ENCODE peak calls at places on chromosomes 16 and 17, in five cellular contexts. T, P, V, X and F are unnamed samples.

GRCh38 chr17:80650751-80651173 is 106.1 kb downstream of the RPTOR start:
- DNase-seq in T (no peak), P (no peak), V (no peak), X (no peak), F (no peak)

GRCh38 chr17:31404028-31404949 is 12.8 kb downstream of the RAB11FIP4 start:
- DNase-seq in T (no peak), P (no peak), V (no peak), X (no peak), F (peak; percentile 15)

GRCh38 chr17:3859895-3860294 is 13.8 kb upstream of the NCBP3 start:
- DNase-seq in T (no peak), P (no peak), V (no peak), X (no peak), F (no peak)

GRCh38 chr17:27945333-27945616 is 52.1 kb upstream of the LYRM9 start:
- DNase-seq in T (no peak), P (no peak), V (no peak), X (no peak), F (no peak)

GRCh38 chr16:31298958-31299357 is 39.2 kb downstream of the ITGAM start:
- DNase-seq in T (no peak), P (no peak), V (no peak), X (no peak), F (no peak)

GRCh38 chr16:48099455-48099854 is 56.3 kb downstream of the ABCC12 start:
- DNase-seq in T (no peak), P (peak; percentile 45), V (no peak), X (no peak), F (no peak)

GRCh38 chr16:68255712-68256111 is 8.6 kb upstream of the SLC7A6 start:
- DNase-seq in T (no peak), P (no peak), V (no peak), X (no peak), F (no peak)

GRCh38 chr16:72928089-72928981 is 119.6 kb downstream of the ZFHX3 start:
- DNase-seq in T (no peak), P (no peak), V (no peak), X (no peak), F (no peak)

GRCh38 chr16:28168991-28169554 is 42.7 kb downstream of the XPO6 start:
- DNase-seq in T (no peak), P (no peak), V (no peak), X (no peak), F (no peak)

GRCh38 chr17:78237403-78238012 is 6.1 kb downstream of the TMEM235 start:
- DNase-seq in T (no peak), P (no peak), V (no peak), X (no peak), F (no peak)

GRCh38 chr17:74156878-74157277 is 46.6 kb upstream of the RPL38 start:
- DNase-seq in T (no peak), P (no peak), V (no peak), X (no peak), F (no peak)

GRCh38 chr16:62715701-62716100 is 679.5 kb upstream of the CDH8 start:
- DNase-seq in T (no peak), P (no peak), V (no peak), X (no peak), F (no peak)
- TF ChIP-seq CTCF in T (no peak), P (no peak), V (no peak), X (no peak), F (no peak)

GRCh38 chr17:50501054-50501453 is 7.2 kb upstream of the MYCBPAP start:
- DNase-seq in T (no peak), P (peak; percentile 58), V (no peak), X (no peak), F (no peak)
- TF ChIP-seq CTCF in T (peak; percentile 34), P (peak; percentile 50), V (peak; percentile 64), X (peak; percentile 10), F (no peak)

DNA sequence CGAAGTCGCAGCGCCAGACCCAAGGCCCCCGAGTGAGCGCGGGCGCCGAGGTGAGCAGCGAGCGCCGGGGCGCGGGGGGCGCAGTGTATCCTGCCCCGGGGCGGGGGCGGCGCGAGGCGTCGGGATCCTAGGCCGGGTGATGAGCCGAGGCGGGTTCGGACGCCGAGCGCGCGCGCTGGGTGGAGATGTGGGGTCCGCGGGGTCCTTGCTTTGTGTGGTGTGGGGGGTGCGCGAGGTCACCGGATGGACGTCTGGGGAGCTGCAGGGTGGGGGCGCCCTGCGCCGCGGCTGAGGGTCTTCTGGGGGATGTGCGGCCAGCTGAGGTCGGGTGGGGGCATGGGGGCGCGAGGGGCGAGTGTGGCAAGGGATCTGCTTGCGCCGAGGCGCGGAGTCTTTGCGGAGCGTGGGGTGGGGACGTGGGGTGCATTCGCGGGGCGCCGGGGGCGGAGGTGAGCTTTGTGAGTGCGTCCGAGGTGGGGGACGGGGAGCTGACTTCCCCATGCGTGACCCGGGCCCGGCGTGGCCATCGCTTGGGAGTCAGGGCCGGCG is 560 bp downstream of the RAI1 start:
- DNase-seq in T (peak; percentile 66), P (no peak), V (no peak), X (peak; percentile 55), F (no peak)
- TF ChIP-seq CTCF in T (peak; percentile 43), P (no peak), V (no peak), X (no peak), F (peak; percentile 37)

GRCh38 chr16:77784441-77785356 is 3.7 kb upstream of the VAT1L start:
- DNase-seq in T (no peak), P (peak; percentile 17), V (no peak), X (no peak), F (no peak)
- TF ChIP-seq CTCF in T (peak; percentile 10), P (peak; percentile 28), V (no peak), X (no peak), F (peak; percentile 10)

DNA sequence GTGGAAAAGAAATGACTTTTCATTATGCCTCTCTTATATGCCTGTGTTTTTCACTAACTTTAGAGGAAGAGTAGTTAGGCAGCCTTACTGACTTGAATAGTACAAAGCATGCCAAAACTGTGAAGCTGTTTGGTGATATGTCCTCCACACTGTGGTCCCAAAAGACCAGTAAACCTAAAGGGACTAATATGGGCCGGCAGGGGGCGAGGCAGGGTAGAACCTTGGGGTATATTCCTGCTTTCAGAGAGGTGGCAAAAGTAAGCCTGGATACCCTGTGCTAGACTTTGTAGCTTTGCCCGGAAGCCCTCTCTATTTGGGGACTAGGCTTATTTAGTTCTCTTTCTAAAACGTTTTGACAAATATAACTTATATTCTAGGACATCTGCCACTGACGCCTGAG is 36.5 kb upstream of the VWA3A start:
- DNase-seq in T (no peak), P (no peak), V (no peak), X (no peak), F (no peak)
- TF ChIP-seq CTCF in T (no peak), P (peak; percentile 14), V (no peak), X (no peak), F (no peak)

GRCh38 chr17:2028234-2028614 is 1.7 kb upstream of the DPH1 start:
- DNase-seq in T (no peak), P (no peak), V (no peak), X (no peak), F (no peak)

GRCh38 chr17:2029911-2030778 is at the start of gene DPH1:
- DNase-seq in T (peak; percentile 84), P (peak; percentile 84), V (peak; percentile 99), X (peak; percentile 85), F (peak; percentile 92)

GRCh38 chr17:2033128-2033527 is 3.2 kb downstream of the DPH1 start:
- DNase-seq in T (no peak), P (no peak), V (no peak), X (no peak), F (no peak)

GRCh38 chr17:2028737-2029136 is 1.2 kb upstream of the DPH1 start:
- DNase-seq in T (no peak), P (no peak), V (no peak), X (no peak), F (no peak)

DNA sequence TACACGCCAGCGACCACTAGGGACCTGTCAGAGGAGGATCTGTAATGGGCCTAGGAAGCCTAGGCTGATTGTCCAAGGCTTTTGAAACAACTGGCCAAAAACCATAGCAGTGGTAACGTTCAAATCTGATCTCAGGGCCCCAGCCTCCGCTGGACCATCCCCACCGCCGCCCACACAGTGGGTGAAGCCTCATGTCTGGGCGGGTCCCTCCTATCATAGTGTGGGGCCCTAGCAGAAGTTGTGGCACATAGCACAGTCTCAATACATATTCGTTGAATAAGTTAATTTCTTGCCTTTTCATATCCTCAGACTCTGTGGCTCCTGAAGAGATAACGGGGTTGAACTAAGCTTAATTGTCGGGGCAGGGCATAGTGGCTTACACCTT is 818 bp downstream of the DPH1 start:
- DNase-seq in T (peak; percentile 78), P (peak; percentile 91), V (no peak), X (no peak), F (no peak)
- TF ChIP-seq CTCF in T (peak; percentile 71), P (peak; percentile 66), V (peak; percentile 52), X (no peak), F (peak; percentile 48)

GRCh38 chr17:38877130-38877851 is 7.4 kb downstream of the LASP1 start:
- DNase-seq in T (no peak), P (no peak), V (no peak), X (no peak), F (no peak)
- TF ChIP-seq CTCF in T (no peak), P (no peak), V (no peak), X (no peak), F (no peak)

GRCh38 chr17:63828936-63829335 is 1.5 kb upstream of the FTSJ3 start:
- DNase-seq in T (no peak), P (no peak), V (no peak), X (no peak), F (no peak)

GRCh38 chr17:63826468-63827001 is 696 bp upstream of the PSMC5 start:
- DNase-seq in T (peak; percentile 79), P (peak; percentile 31), V (no peak), X (no peak), F (no peak)

GRCh38 chr17:63827002-63827800 is at the start of the genes FTSJ3 and PSMC5:
- DNase-seq in T (peak; percentile 95), P (peak; percentile 92), V (peak; percentile 97), X (peak; percentile 95), F (peak; percentile 93)

GRCh38 chr17:63830278-63830677 is 2.8 kb upstream of the FTSJ3 start:
- DNase-seq in T (no peak), P (no peak), V (no peak), X (no peak), F (no peak)

GRCh38 chr17:63827801-63828221 is 348 bp upstream of the FTSJ3 start:
- DNase-seq in T (no peak), P (no peak), V (no peak), X (no peak), F (no peak)
- TF ChIP-seq CTCF in T (no peak), P (no peak), V (no peak), X (no peak), F (no peak)